ENCODE peak calls at places on chromosome 5, in four cellular contexts. One of them, this sample, is unnamed.

GRCh38 chr5:95727764-95728191 is 3.4 kb upstream of the RHOBTB3 start:
- DNase-seq in GM12878: peak; percentile 71
- DNase-seq in HepG2: peak; percentile 18
- DNase-seq in K562: no peak
- DNase-seq in this sample: no peak

GRCh38 chr5:3004361-3005080 is 253.0 kb upstream of the IRX2 start:
- DNase-seq in GM12878: no peak
- DNase-seq in HepG2: no peak
- DNase-seq in K562: no peak
- DNase-seq in this sample: no peak

GRCh38 chr5:38455797-38456330 is 100.6 kb downstream of the LIFR start:
- DNase-seq in GM12878: no peak
- DNase-seq in HepG2: no peak
- DNase-seq in K562: no peak
- DNase-seq in this sample: no peak

GRCh38 chr5:33984671-33985124 is at the start of gene SLC45A2:
- DNase-seq in GM12878: no peak
- DNase-seq in HepG2: no peak
- DNase-seq in K562: no peak
- DNase-seq in this sample: no peak

GRCh38 chr5:131709043-131709442 is 74.0 kb upstream of the RAPGEF6 start:
- DNase-seq in GM12878: no peak
- DNase-seq in HepG2: no peak
- DNase-seq in K562: no peak
- DNase-seq in this sample: no peak

GRCh38 chr5:36444582-36444999 is 142.9 kb upstream of the RANBP3L start:
- DNase-seq in GM12878: no peak
- DNase-seq in HepG2: no peak
- DNase-seq in K562: no peak
- DNase-seq in this sample: no peak

GRCh38 chr5:80481019-80481893 is 6.6 kb upstream of the FAM151B start:
- DNase-seq in GM12878: peak; percentile 27
- DNase-seq in HepG2: peak; percentile 67
- DNase-seq in K562: peak; percentile 45
- DNase-seq in this sample: peak; percentile 34

GRCh38 chr5:136073714-136074113 is 44.9 kb downstream of the TGFBI start:
- DNase-seq in GM12878: no peak
- DNase-seq in HepG2: no peak
- DNase-seq in K562: no peak
- DNase-seq in this sample: no peak

GRCh38 chr5:141330299-141331080 is at the start of gene PCDHGA1:
- DNase-seq in GM12878: no peak
- DNase-seq in HepG2: peak; percentile 51
- DNase-seq in K562: peak; percentile 25
- DNase-seq in this sample: peak; percentile 56

GRCh38 chr5:159337291-159337974 is 7.1 kb upstream of the IL12B start:
- DNase-seq in GM12878: no peak
- DNase-seq in HepG2: no peak
- DNase-seq in K562: no peak
- DNase-seq in this sample: no peak

GRCh38 chr5:68193481-68194036 is 22.0 kb upstream of the PIK3R1 start:
- DNase-seq in GM12878: no peak
- DNase-seq in HepG2: no peak
- DNase-seq in K562: no peak
- DNase-seq in this sample: no peak

GRCh38 chr5:178211095-178212048 is 7.0 kb downstream of the HNRNPAB start:
- DNase-seq in GM12878: no peak
- DNase-seq in HepG2: no peak
- DNase-seq in K562: no peak
- DNase-seq in this sample: no peak

GRCh38 chr5:107470007-107470582 is 200.6 kb downstream of the EFNA5 start:
- DNase-seq in GM12878: no peak
- DNase-seq in HepG2: no peak
- DNase-seq in K562: no peak
- DNase-seq in this sample: no peak

GRCh38 chr5:163612358-163613149 is 107.1 kb downstream of the MAT2B start:
- DNase-seq in GM12878: no peak
- DNase-seq in HepG2: no peak
- DNase-seq in K562: no peak
- DNase-seq in this sample: no peak

GRCh38 chr5:112210430-112211005 is 208.6 kb downstream of the EPB41L4A start:
- DNase-seq in GM12878: no peak
- DNase-seq in HepG2: peak; percentile 37
- DNase-seq in K562: peak; percentile 11
- DNase-seq in this sample: peak; percentile 38

GRCh38 chr5:132459031-132459982 is 31.3 kb downstream of the IRF1 start:
- DNase-seq in GM12878: no peak
- DNase-seq in HepG2: no peak
- DNase-seq in K562: peak; percentile 42
- DNase-seq in this sample: no peak

GRCh38 chr5:14351845-14352712 is 208.9 kb downstream of the TRIO start:
- DNase-seq in GM12878: no peak
- DNase-seq in HepG2: peak; percentile 35
- DNase-seq in K562: peak; percentile 85
- DNase-seq in this sample: peak; percentile 64

GRCh38 chr5:89988998-89989690 is 420.4 kb downstream of the CETN3 start:
- DNase-seq in GM12878: no peak
- DNase-seq in HepG2: no peak
- DNase-seq in K562: no peak
- DNase-seq in this sample: no peak

DNA sequence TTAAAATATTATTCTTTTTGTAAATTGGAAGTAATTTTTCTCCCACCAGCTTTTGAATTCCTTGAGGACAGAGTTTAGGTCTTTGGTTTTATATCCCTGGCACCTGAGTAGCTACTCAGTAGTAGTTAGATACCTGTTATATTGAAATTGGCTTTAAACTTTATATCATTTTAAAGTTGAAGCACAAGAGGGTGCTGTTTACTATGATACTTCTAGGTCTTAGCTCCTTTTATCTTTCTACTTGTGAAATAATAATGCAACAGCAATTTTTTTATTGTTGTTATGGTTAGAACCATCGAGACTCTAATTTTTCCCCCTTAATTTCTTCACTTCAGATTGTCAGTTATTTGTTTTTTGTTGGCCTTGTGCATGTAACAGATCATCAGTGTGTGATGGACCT is 46.3 kb downstream of the AP3S1 start:
- DNase-seq in GM12878: no peak
- DNase-seq in HepG2: no peak
- DNase-seq in K562: no peak
- DNase-seq in this sample: no peak
- TF ChIP-seq TCF7 in GM12878: no peak
- TF ChIP-seq TCF7 in HepG2: no peak
- TF ChIP-seq TCF7 in K562: no peak
- TF ChIP-seq TCF7 in this sample: no peak

DNA sequence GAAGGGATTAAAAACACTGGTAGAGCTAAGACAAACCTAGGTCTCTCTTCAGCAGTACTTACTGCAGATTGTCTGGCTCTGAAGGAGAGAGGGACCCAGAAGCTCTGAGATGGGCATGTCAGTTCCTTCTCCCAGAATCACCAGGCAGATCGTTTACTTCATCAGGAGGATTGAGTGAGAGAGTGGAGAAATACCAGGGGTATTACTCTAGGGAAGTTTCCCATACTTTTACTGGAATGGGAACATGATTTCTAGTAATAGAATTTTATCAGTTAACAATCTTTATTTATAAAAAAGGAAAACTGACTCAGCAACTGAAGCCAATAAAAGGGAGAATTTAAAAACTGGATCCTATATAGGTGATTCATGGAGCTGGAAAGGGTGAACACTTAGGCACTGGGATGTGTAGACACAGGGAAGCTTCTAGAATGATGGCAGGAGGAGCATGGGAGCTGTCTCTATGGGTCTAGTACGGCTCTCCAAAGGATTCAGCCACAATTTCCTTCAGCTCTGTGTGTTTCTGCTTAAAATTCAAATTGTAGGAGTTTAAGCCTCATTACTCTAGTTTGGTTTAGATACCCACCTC is 139.5 kb downstream of the MACIR start:
- DNase-seq in GM12878: no peak
- DNase-seq in HepG2: no peak
- DNase-seq in K562: no peak
- DNase-seq in this sample: no peak
- TF ChIP-seq TCF7 in GM12878: no peak
- TF ChIP-seq TCF7 in HepG2: no peak
- TF ChIP-seq TCF7 in K562: no peak
- TF ChIP-seq TCF7 in this sample: no peak

DNA sequence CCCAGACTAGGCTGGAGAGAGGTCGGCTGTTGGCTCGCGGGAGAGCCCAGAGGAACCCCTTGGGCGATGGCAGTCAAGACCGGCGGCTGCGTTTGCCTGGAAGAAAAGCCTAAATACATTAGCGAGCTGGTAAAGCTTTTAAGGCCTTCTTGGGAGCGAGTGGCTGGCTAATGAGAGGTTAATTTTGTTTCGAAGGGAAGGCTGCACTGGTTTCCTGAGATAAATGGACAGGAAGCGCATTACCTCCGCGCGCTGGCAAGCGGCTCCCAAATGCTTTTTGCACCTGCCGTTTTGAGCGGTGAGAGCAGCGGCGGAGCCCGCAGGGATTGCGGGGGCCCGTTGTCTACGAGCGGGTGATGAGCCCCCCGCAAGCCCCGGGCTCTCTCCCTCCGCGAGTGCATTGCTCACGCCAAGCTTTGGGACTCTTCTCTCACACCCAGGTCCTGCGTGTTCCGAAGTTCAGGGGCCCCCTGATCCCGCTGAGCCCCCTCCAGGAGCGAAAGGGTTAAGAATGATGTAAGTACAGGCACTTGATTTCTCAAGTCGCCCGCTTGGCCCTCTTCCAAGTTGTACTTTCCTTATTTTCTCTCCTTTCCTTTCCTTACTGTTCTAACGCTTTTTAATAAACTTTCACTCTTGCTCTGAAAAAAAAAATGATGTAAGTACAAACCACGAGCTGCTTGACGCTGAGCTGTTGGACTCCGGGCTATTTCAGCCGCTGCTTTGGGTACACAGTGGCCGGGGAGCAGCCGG is 3.1 kb upstream of the RGMB start:
- DNase-seq in GM12878: no peak
- DNase-seq in HepG2: peak; percentile 41
- DNase-seq in K562: no peak
- DNase-seq in this sample: no peak
- TF ChIP-seq TCF7 in GM12878: no peak
- TF ChIP-seq TCF7 in HepG2: no peak
- TF ChIP-seq TCF7 in K562: no peak
- TF ChIP-seq TCF7 in this sample: no peak

GRCh38 chr5:75336625-75337336 is at the start of gene HMGCR:
- DNase-seq in GM12878: peak; percentile 98
- DNase-seq in HepG2: peak; percentile 99
- DNase-seq in K562: peak; percentile 94
- DNase-seq in this sample: peak; percentile 99

GRCh38 chr5:75338408-75338807 is 1.4 kb downstream of the HMGCR start:
- DNase-seq in GM12878: no peak
- DNase-seq in HepG2: no peak
- DNase-seq in K562: no peak
- DNase-seq in this sample: no peak

GRCh38 chr5:75337366-75338021 is 474 bp downstream of the HMGCR start:
- DNase-seq in GM12878: no peak
- DNase-seq in HepG2: no peak
- DNase-seq in K562: no peak
- DNase-seq in this sample: no peak

GRCh38 chr5:75335486-75335885 is 1.5 kb upstream of the HMGCR start:
- DNase-seq in GM12878: no peak
- DNase-seq in HepG2: peak; percentile 76
- DNase-seq in K562: no peak
- DNase-seq in this sample: no peak

DNA sequence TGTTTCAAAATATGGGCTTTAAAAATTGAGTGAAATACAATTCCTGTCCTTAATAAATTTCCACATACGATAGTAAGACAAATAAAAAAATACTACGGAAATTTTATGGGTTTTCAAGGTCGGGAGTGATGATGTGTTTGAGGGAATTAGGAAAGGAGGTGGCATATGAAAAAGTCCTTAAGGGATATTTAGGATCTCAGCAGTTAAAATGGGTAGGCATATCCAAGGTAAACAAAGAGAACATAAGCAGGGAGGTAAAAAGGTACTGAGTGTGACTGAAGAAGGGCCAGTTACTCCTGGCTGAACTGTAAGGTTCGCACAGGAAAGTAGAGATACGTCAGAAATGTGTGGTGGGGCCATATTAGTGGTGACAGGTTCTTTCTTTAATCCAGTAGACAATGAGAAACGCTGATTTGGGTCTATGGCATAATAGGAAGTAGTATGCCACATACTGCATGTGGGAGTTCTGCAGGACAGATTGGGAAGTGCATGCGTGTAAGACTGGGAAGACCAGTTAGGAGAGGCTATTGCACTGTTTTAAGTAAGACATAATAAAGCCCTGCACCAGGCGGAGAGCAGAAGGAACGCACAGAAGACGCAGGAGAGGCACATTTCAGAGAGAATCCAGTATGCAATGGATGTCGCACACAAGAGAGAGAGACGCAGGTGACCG is 932 bp upstream of the HMGCR start:
- DNase-seq in GM12878: peak; percentile 32
- DNase-seq in HepG2: peak; percentile 81
- DNase-seq in K562: peak; percentile 24
- DNase-seq in this sample: no peak
- TF ChIP-seq TCF7 in GM12878: no peak
- TF ChIP-seq TCF7 in HepG2: no peak
- TF ChIP-seq TCF7 in K562: no peak
- TF ChIP-seq TCF7 in this sample: no peak

This sample was measured in WTC11.